ENCODE peak calls at places on chromosomes 6 and 20, in six cellular contexts. U is body of pancreas, M is Peyer's patch, B is suprapubic skin, Z is IMR-90, G is HCT116. S is an unnamed sample.

GRCh38 chr20:50992733-50993457 is 30.0 kb downstream of the KCNG1 start:
- DNase-seq in B (no peak), U (peak; percentile 20), M (no peak), Z (peak; percentile 69), G (peak; percentile 93), S (no peak)

GRCh38 chr6:45556828-45557227 is 179.1 kb upstream of the SUPT3H start:
- DNase-seq in U (no peak), B (no peak), M (no peak), Z (no peak), G (no peak), S (no peak)

GRCh38 chr20:4026093-4026601 is 10.8 kb upstream of the RNF24 start:
- DNase-seq in B (no peak), M (no peak), U (no peak), Z (peak; percentile 88), G (no peak), S (no peak)

GRCh38 chr6:155795173-155795796 is 339.6 kb upstream of the NOX3 start:
- DNase-seq in B (no peak), U (no peak), G (no peak), M (no peak), Z (no peak), S (no peak)

GRCh38 chr6:139109558-139109957 is 25.3 kb upstream of the HECA start:
- DNase-seq in Z (peak; percentile 12), G (peak; percentile 32), U (peak; percentile 8), M (no peak), B (no peak), S (no peak)

GRCh38 chr6:44151348-44152108 is 7.1 kb upstream of the CAPN11 start:
- DNase-seq in G (peak; percentile 41), Z (peak; percentile 62), M (peak; percentile 64), U (peak; percentile 78), B (no peak), S (peak; percentile 47)

GRCh38 chr6:118350881-118351430 is 197.1 kb upstream of the PLN start:
- DNase-seq in G (no peak), B (no peak), Z (peak; percentile 90), U (no peak), M (no peak), S (no peak)

GRCh38 chr6:144555078-144555477 is 269.9 kb downstream of the UTRN start:
- DNase-seq in G (no peak), Z (no peak), U (no peak), B (no peak), M (no peak), S (no peak)

GRCh38 chr20:36121981-36122930 is 32.3 kb upstream of the EPB41L1 start:
- DNase-seq in U (peak; percentile 92), M (no peak), G (peak; percentile 74), B (no peak), Z (no peak), S (peak; percentile 89)

GRCh38 chr6:31128093-31128676 is 7.9 kb upstream of the CDSN start:
- DNase-seq in U (peak; percentile 71), G (no peak), M (peak; percentile 72), B (no peak), Z (peak; percentile 24), S (peak; percentile 70)

GRCh38 chr6:118565317-118565960 is 17.3 kb downstream of the PLN start:
- DNase-seq in U (peak; percentile 49), Z (peak; percentile 33), M (no peak), G (peak; percentile 18), B (no peak), S (no peak)

GRCh38 chr6:56540950-56541600 is 101.6 kb downstream of the DST start:
- DNase-seq in Z (peak; percentile 58), G (no peak), B (no peak), U (peak; percentile 32), M (no peak), S (no peak)

GRCh38 chr6:122696079-122696478 is 83.4 kb upstream of the FABP7 start:
- DNase-seq in Z (peak; percentile 94), B (no peak), M (no peak), U (no peak), G (peak; percentile 77), S (no peak)

GRCh38 chr6:20117474-20117873 is 94.8 kb downstream of the MBOAT1 start:
- DNase-seq in Z (peak; percentile 19), G (no peak), M (no peak), B (no peak), U (no peak), S (no peak)

GRCh38 chr6:72760130-72760793 is 138.4 kb downstream of the KCNQ5 start:
- DNase-seq in B (no peak), M (no peak), G (no peak), Z (peak; percentile 11), U (peak; percentile 53), S (no peak)

GRCh38 chr20:19975436-19975799 is 41.7 kb upstream of the NAA20 start:
- DNase-seq in M (no peak), Z (peak; percentile 54), U (peak; percentile 75), B (no peak), G (no peak), S (no peak)

GRCh38 chr6:111105578-111105977 is 18.3 kb downstream of the SLC16A10 start:
- DNase-seq in U (peak; percentile 85), M (no peak), Z (peak; percentile 31), B (no peak), G (peak; percentile 68), S (peak; percentile 72)

GRCh38 chr20:25336561-25337422 is 53.8 kb downstream of the ABHD12 start:
- DNase-seq in G (no peak), B (no peak), Z (peak; percentile 35), U (peak; percentile 70), M (no peak), S (no peak)

GRCh38 chr6:7954477-7955200 is 44.1 kb upstream of the TXNDC5 start:
- DNase-seq in M (no peak), B (no peak), G (no peak), Z (no peak), U (no peak), S (no peak)

GRCh38 chr20:10034717-10035571 is at the start of gene ANKEF1:
- DNase-seq in Z (peak; percentile 2), U (peak; percentile 94), M (peak; percentile 85), B (no peak), G (peak; percentile 59), S (peak; percentile 79)
- TF ChIP-seq POLR2A in Z (no peak), U (peak; percentile 85), M (peak; percentile 69), B (no peak), G (no peak), S (no peak)

GRCh38 chr6:36326351-36326995 is 10.2 kb downstream of the BNIP5 start:
- DNase-seq in M (no peak), B (no peak), U (no peak), Z (peak; percentile 27), G (no peak), S (no peak)
- H3K4me1 ChIP-seq in M (no peaks in the 10 kb centered on the region), B (no peaks in the 10 kb centered on the region), U (no peaks in the 10 kb centered on the region), Z (no peaks in the 10 kb centered on the region), G (no peaks in the 10 kb centered on the region), S (no peaks in the 10 kb centered on the region)

GRCh38 chr20:1277529-1278322 is 11.6 kb downstream of the SNPH start:
- DNase-seq in U (no peak), B (no peak), M (no peak), Z (no peak), G (no peak), S (no peak)
- H3K4me3 ChIP-seq in U (no peak overlapping the region), B (no peak overlapping the region), M (no peak overlapping the region), Z (no peak overlapping the region), G (no peak overlapping the region), S (no peak overlapping the region)

DNA sequence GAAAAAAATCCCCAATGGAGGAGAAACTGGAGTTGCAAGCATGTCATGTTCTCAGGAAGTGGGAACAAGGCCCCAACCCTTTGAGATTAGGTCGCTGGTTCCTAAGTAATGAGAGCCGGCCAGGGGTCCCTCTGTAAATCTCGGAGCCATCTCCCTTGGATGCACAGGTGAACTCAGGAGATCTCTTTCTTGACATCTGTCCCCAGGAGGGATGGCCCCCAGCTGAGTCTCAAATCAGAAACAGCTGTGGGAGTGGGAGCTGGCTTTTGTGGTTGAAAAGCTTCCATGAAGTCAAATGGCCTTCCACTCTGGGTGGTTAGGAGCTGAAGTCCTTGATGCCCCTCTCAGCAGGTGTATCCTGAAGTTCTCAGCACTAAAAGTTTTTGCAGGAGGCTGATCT is 257.1 kb downstream of the BMP7 start:
- DNase-seq in G (no peak), U (no peak), M (no peak), B (no peak), Z (no peak), S (no peak)
- TF ChIP-seq POLR2A in G (no peak), U (no peak), M (no peak), B (no peak), Z (no peak), S (no peak)

S was measured in breast epithelium.